ENCODE peak calls at places on chromosomes 13 and 19, in four cellular contexts. G, S, X and K are unnamed samples.

GRCh38 chr19:45906221-45906620 is 3.8 kb upstream of the MYPOP start:
- DNase-seq in X (no peak), G (no peak), S (no peak), K (no peak)

GRCh38 chr19:30449191-30449590 is 77.0 kb downstream of the ZNF536 start:
- DNase-seq in X (no peak), G (no peak), S (no peak), K (no peak)

GRCh38 chr19:29268721-29269483 is 56.0 kb upstream of the UQCRFS1 start:
- DNase-seq in X (no peak), S (no peak), G (peak), K (no peak)

GRCh38 chr13:51451467-51452390 is 1.1 kb downstream of the INTS6 start:
- DNase-seq in S (peak), G (peak), X (peak), K (no peak)

GRCh38 chr19:13492128-13492527 is 14.2 kb downstream of the CACNA1A start:
- DNase-seq in S (no peak), X (no peak), G (no peak), K (no peak)

GRCh38 chr19:50546527-50547221 is 21.6 kb downstream of the LRRC4B start:
- DNase-seq in X (no peak), S (no peak), G (no peak), K (no peak)

GRCh38 chr19:35264281-35265125 is 4.3 kb upstream of the USF2 start:
- DNase-seq in G (peak), X (no peak), S (no peak), K (no peak)

GRCh38 chr13:29767006-29767405 is 83.4 kb downstream of the UBL3 start:
- DNase-seq in X (no peak), G (no peak), S (no peak), K (no peak)

GRCh38 chr13:51729853-51730553 is 74.0 kb downstream of the DHRS12 start:
- DNase-seq in X (peak), S (no peak), G (no peak), K (no peak)

GRCh38 chr13:97307882-97308624 is 85.9 kb downstream of the MBNL2 start:
- DNase-seq in S (no peak), X (peak), G (no peak), K (no peak)

GRCh38 chr19:48292798-48293197 is 22.9 kb downstream of the ZNF114 start:
- DNase-seq in S (no peak), X (no peak), G (no peak), K (no peak)

GRCh38 chr19:21022996-21023395 is 2.5 kb downstream of the ZNF430 start:
- DNase-seq in S (peak), X (peak), G (no peak), K (no peak)

GRCh38 chr13:30865131-30866009 is 40.7 kb upstream of the MEDAG start:
- DNase-seq in G (peak), X (peak), S (peak), K (no peak)

GRCh38 chr13:47798194-47798593 is 202.9 kb downstream of the SUCLA2 start:
- DNase-seq in X (no peak), G (no peak), S (no peak), K (no peak)

GRCh38 chr13:26053418-26053980 is 1.7 kb upstream of the SHISA2 start:
- DNase-seq in X (no peak), S (no peak), G (no peak), K (no peak)

GRCh38 chr13:59677966-59678814 is 485.5 kb downstream of the DIAPH3 start:
- DNase-seq in X (peak), S (peak), G (no peak), K (no peak)

GRCh38 chr19:48862827-48863226 is 5.6 kb downstream of the PLEKHA4 start:
- DNase-seq in G (no peak), X (no peak), S (no peak), K (no peak)

GRCh38 chr13:113142876-113143275 is 15.6 kb upstream of the PROZ start:
- DNase-seq in G (no peak), X (no peak), S (no peak), K (no peak)

GRCh38 chr13:47148543-47148942 is 251.7 kb upstream of the HTR2A start:
- DNase-seq in S (no peak), X (no peak), G (no peak), K (no peak)

DNA sequence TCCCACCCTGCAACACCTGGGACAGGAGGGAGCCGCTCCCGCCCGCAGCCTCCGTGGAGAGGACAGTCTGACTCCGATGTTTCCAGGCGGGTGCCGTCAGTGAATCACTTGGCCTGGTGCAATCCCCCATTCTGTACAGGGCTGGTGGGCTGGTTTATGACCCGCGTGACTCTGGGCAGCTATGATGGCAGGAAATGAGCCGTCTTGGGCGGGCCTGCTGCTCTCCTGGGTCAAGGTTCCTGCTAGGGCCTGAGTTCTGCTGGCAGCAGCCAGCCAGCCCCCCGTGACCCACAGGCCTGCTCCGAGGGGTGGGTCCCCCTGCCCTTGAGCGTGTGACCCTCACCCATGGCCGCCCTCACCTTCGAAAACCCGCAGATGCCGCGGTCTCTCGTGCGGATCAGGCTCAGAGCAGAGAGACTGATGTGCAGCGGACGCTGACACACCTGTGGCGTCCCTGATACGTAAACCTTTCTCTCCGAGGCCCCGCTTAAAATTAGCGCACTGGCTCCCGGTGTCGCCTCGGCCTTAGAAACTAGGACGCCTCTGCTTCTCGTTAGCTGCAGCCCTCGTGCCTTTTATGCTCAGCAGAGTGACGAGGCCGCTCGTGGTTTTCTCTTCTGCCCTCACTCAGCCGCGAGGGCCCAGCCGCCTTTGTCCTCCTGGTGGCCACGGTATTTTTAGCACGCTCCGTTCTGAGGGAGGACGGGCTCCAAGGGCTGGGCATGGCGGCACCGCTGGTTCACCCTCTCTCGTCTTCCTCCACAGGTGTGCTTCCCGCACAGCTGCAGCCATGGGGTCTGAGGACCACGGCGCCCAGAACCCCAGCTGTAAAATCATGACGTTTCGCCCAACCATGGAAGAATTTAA is 63.4 kb downstream of the KDM4B start:
- DNase-seq in G (no peak), X (no peak), S (no peak), K (no peak)
- TF ChIP-seq ETV6 in G (no peak), X (no peak), S (no peak), K (no peak)

DNA sequence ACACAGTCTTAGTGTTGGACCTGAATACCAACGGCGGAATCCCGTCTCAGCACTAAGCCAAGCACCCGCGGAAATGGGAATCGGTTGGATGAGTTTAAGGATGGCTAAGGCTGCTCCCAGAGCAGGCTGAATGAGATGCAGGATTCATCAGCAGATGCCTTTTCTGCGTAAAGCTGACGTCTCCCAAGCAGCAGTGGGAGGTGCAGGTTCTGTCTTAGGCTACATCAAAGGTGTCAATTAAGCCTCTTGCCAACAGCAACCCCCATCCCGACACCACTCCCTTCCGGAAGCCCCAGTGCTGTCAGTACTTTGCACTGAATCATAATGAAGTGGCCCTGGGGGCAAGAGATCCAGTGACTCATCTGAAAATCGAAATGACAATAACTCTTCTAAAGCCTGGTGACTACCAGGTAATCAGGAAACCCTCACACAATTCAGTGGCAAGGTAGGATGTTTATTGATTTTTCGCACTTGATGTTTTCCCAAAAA is 275.6 kb downstream of the DCLK1 start:
- DNase-seq in G (peak), X (no peak), S (no peak), K (no peak)
- TF ChIP-seq ETV6 in G (peak), X (no peak), S (no peak), K (no peak)

GRCh38 chr19:10553087-10553667 is 9.5 kb downstream of the ATG4D start:
- DNase-seq in X (no peak), G (no peak), S (no peak), K (no peak)
- TF ChIP-seq ETV6 in X (no peak), G (no peak), S (no peak), K (no peak)

GRCh38 chr19:44671400-44671799 is at the start of gene CEACAM19:
- DNase-seq in S (no peak), G (no peak), X (no peak), K (no peak)
- TF ChIP-seq ETV6 in S (no peak), G (no peak), X (no peak), K (no peak)

GRCh38 chr19:2059422-2060201 is 8.6 kb upstream of the MKNK2 start:
- DNase-seq in G (no peak), S (peak), X (peak), K (no peak)
- TF ChIP-seq ETV6 in G (no peak), S (peak), X (no peak), K (no peak)

DNA sequence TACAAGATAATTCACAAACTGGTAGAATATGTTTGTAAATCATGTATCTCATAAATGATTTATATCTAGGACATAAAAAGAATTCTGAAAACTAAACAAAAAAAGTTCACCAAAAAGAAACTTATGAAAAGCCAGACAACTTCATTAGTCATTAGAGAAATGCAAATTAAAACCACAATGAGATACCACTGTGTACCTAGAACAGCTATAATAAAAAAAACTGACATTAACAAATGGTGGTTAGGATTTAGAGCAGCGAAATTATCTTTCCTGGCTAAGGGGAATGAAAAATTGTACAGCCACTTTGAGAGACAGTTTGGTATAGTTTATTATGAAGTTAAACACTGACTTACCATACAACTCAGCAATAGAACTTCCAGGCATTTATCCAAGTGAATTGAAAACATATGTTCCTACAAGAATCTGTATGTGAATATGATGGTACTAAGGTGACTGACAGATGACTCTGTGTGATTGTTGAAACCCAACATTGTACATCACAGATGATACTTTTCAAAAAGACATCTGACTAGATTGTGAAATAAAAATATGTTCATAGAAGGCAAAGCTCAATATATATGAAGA is 41.8 kb downstream of the UGGT2 start:
- DNase-seq in S (no peak), G (no peak), X (no peak), K (no peak)
- TF ChIP-seq ETV6 in S (no peak), G (no peak), X (no peak), K (no peak)

GRCh38 chr13:100721885-100722512 is 47.4 kb upstream of the TMTC4 start:
- DNase-seq in S (peak), X (peak), G (peak), K (no peak)
- TF ChIP-seq ETV6 in S (no peak), X (no peak), G (no peak), K (no peak)